ENCODE peak calls at places on chromosomes 7 and 10, in seven cellular contexts. H is neural progenitor cell, G is psoas muscle, F is AG04449, S is fibroblast of lung, O is mucosa of descending colon, Y is bronchial epithelial cell. K is an unnamed sample.

GRCh38 chr7:120862987-120863386 is 5.0 kb upstream of the TSPAN12 start:
- DNase-seq in S (no peak), H (no peak), O (no peak), Y (peak; percentile 23), G (no peak), F (no peak), K (no peak)

GRCh38 chr7:95922191-95922590 is 149.8 kb downstream of the DYNC1I1 start:
- DNase-seq in F (no peak), O (no peak), H (no peak), S (no peak), G (no peak), Y (no peak), K (no peak)

GRCh38 chr7:26420600-26420999 is 128.9 kb downstream of the SNX10 start:
- DNase-seq in Y (no peak), F (no peak), O (no peak), S (no peak), H (peak; percentile 63), G (no peak), K (no peak)

GRCh38 chr10:51269816-51270215 is 195.5 kb downstream of the PRKG1 start:
- DNase-seq in S (peak; percentile 56), Y (peak; percentile 2), F (no peak), G (no peak), H (no peak), O (no peak), K (no peak)

GRCh38 chr7:83739527-83739926 is 90.6 kb upstream of the SEMA3E start:
- DNase-seq in S (no peak), H (no peak), F (no peak), G (no peak), Y (no peak), O (no peak), K (no peak)

GRCh38 chr7:91357929-91358328 is 93.7 kb downstream of the FZD1 start:
- DNase-seq in O (no peak), Y (peak; percentile 4), F (no peak), S (no peak), G (no peak), H (no peak), K (no peak)

GRCh38 chr7:50185188-50185587 is 92.1 kb upstream of the ZPBP start:
- DNase-seq in G (no peak), Y (no peak), H (no peak), O (no peak), F (no peak), S (no peak), K (no peak)

GRCh38 chr7:13908667-13909382 is 80.6 kb downstream of the ETV1 start:
- DNase-seq in H (peak; percentile 38), Y (peak; percentile 25), O (no peak), F (no peak), G (no peak), S (peak; percentile 12), K (no peak)

GRCh38 chr7:129468087-129468486 is 33.9 kb downstream of the STRIP2 start:
- DNase-seq in H (no peak), Y (peak; percentile 70), F (peak; percentile 57), G (no peak), O (no peak), S (no peak), K (no peak)

DNA sequence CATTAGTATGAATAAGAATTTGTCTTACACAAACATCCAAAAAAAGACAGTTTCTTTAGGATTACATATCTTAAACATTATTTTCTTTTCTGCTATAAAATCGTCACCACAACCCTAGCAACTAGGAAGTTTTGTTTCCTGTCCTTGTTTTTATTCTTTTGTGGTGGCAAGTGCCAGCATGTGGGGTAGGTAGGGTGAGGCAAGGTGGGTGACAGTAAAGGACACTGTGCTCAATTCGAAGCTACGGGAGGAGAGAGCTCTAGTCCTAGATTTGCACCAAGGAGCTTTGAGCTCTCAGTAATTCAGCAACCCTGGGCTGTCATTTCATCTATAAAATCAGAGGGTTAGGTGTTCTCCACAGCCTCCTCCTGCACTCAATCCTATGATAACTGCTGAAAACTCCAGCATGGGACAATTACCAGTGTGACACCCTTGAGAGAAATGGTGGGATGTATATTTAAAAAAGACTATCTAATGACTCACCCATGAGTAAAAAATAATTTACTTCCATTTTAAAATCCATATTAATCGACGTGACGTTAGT is 187.1 kb downstream of the FAM107B start:
- DNase-seq in S (no peak), O (no peak), G (no peak), F (no peak), Y (no peak), H (no peak), K (no peak)
- H3K4me3 ChIP-seq in S (no peak overlapping the region), O (no peak overlapping the region), G (no peak overlapping the region), F (peak overlapping the region; percentile 6), Y (no peak overlapping the region), H (no peak overlapping the region), K (no peak overlapping the region)

DNA sequence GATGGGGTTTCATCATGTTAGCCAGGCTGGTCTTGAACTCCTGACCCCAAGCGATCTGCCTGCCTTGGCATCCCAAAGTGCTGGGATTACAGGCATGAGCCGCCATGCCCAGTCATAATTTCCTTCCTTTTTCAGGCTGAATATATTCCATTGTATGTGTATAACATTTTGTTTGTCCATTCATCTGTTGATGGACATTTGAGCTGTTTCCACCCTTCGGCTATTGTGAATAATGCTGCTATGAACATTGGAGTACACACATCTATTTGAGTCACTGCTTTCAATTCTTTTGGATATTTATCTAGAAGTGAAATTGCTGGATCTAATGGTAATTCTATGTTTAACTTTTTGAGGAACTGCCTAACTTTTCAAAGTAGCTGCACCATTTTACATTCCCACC is 34.6 kb downstream of the TLX1 start:
- DNase-seq in S (no peak), Y (peak; percentile 38), G (no peak), O (no peak), F (no peak), H (no peak), K (no peak)
- H3K4me3 ChIP-seq in S (no peak overlapping the region), Y (no peak overlapping the region), G (no peak overlapping the region), O (no peak overlapping the region), F (no peak overlapping the region), H (no peak overlapping the region), K (no peak overlapping the region)

GRCh38 chr7:99375070-99375807 is 709 bp downstream of the ARPC1B start:
- DNase-seq in Y (peak; percentile 45), H (peak; percentile 74), S (peak; percentile 65), O (peak; percentile 92), G (peak; percentile 84), F (no peak), K (peak; percentile 91)
- H3K4me3 ChIP-seq in Y (peak overlapping the region; percentile 86), H (peak overlapping the region; percentile 95), S (peak overlapping the region; percentile 58), O (peak overlapping the region; percentile 67), G (peak overlapping the region; percentile 80), F (peak overlapping the region; percentile 68), K (peak overlapping the region; percentile 50)

DNA sequence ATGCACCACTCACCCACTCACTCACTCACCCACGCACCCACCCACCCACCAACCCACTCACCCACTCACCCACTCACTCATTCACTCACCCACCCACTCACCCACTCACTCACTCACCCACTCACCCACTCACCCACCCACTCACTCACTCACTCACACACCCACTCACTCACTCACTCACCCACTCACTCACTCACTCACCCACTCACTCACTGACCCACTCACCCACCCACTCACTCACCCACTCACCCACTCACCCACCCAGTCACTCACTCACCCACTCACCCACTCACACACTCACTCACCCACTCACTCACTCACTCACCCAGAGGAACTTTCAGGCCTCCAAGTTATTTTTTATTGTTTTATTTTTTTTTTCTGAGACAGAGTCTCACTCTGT is 93.1 kb upstream of the MKI67 start:
- DNase-seq in S (no peak), O (no peak), H (no peak), Y (no peak), F (no peak), G (no peak), K (no peak)
- H3K4me3 ChIP-seq in S (no peak overlapping the region), O (no peak overlapping the region), H (no peak overlapping the region), Y (no peak overlapping the region), F (no peak overlapping the region), G (no peak overlapping the region), K (no peak overlapping the region)

DNA sequence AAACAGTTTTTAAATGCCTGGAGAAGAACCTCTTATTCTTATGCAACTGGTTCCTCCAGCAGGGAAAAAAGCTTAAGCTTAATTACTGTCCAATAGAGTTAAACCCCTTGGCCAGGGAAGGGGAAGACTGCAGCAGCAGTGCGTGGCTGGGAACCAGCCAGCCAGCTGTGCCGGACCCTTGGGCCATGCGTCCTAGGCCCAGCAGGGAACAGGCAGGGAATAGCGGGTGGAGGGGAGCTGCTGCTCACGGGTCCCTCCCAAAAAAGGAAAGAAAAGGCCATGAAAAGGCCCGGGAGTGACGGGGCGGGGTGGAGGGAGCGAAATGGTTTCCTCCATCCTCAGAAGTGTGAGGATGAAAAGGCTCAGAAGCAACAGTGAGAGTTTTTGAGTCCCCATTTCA is 35.2 kb upstream of the HECW1 start:
- DNase-seq in F (no peak), G (no peak), Y (no peak), H (peak; percentile 42), O (no peak), S (no peak), K (no peak)
- H3K4me3 ChIP-seq in F (no peak overlapping the region), G (no peak overlapping the region), Y (no peak overlapping the region), H (no peak overlapping the region), O (no peak overlapping the region), S (no peak overlapping the region), K (no peak overlapping the region)

GRCh38 chr10:11224792-11225448 is 207.2 kb downstream of the CELF2 start:
- DNase-seq in H (no peak), Y (no peak), S (no peak), G (no peak), F (no peak), O (no peak), K (no peak)

GRCh38 chr10:11224321-11224720 is 206.6 kb downstream of the CELF2 start:
- DNase-seq in F (no peak), H (no peak), Y (no peak), S (no peak), O (no peak), G (no peak), K (no peak)

GRCh38 chr10:11229893-11230292 is 212.2 kb downstream of the CELF2 start:
- DNase-seq in F (no peak), Y (no peak), G (no peak), H (no peak), O (no peak), S (no peak), K (no peak)

GRCh38 chr10:11225935-11226334 is 208.3 kb downstream of the CELF2 start:
- DNase-seq in S (no peak), Y (no peak), O (peak; percentile 67), F (no peak), G (no peak), H (no peak), K (peak; percentile 72)

GRCh38 chr10:11227103-11227502 is 209.4 kb downstream of the CELF2 start:
- DNase-seq in G (no peak), H (no peak), S (no peak), O (no peak), Y (no peak), F (no peak), K (no peak)
- H3K4me3 ChIP-seq in G (no peak overlapping the region), H (no peak overlapping the region), S (no peak overlapping the region), O (no peak overlapping the region), Y (no peak overlapping the region), F (no peak overlapping the region), K (no peak overlapping the region)

DNA sequence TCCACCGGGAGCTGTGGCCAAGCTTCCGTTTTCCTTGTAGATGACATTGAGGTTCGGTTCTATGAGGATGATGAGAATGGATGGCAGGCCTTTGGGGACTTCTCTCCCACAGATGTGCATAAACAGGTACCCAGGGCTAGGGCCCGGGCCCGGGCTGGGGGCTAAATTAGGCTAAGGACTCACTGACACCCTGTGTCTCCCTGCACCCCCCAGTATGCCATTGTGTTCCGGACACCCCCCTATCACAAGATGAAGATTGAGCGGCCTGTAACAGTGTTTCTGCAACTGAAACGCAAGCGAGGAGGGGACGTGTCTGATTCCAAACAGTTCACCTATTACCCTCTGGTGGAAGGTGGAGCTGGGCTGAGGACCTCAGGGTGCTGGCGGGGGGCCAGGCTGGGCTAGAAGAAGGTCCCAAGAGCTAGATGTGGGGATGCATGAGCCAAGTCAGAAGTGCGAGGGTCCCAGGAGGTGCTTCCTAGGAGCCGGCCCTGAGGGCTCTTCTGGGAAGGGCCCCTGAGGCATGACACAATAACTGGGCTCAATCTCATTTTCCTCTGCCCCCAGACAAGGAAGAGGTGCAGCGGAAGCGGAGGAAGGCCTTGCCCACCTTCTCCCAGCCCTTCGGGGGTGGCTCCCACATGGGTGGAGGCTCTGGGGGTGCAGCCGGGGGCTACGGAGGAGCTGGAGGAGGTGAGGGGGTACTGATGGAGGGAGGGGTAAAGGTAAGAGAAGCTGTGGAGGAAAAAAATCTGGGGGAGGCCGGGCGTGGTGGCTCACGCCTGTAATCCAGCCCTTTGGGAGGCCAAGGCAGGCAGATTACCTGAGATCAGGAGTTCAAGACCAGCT is 2.9 kb downstream of the NFKB2 start:
- DNase-seq in F (no peak), G (no peak), O (peak; percentile 58), S (no peak), H (no peak), Y (no peak), K (no peak)
- H3K4me3 ChIP-seq in F (no peak overlapping the region), G (peak overlapping the region; percentile 76), O (no peak overlapping the region), S (no peak overlapping the region), H (peak overlapping the region; percentile 72), Y (no peak overlapping the region), K (no peak overlapping the region)